ENCODE peak calls at places on chromosomes 12 and 14, in six cellular contexts. One of them, this sample, is unnamed.

GRCh38 chr14:75259510-75259855 is 19.1 kb upstream of the FOS start:
- DNase-seq in RWPE1: no peak
- DNase-seq in fibroblast of pulmonary artery: no peak
- DNase-seq in tibial artery: no peak
- DNase-seq in epithelial cell of esophagus: no peak
- DNase-seq in HFFc6: peak
- DNase-seq in this sample: no peak

GRCh38 chr12:80226576-80226975 is 127.2 kb downstream of the OTOGL start:
- DNase-seq in HFFc6: peak
- DNase-seq in RWPE1: peak
- DNase-seq in tibial artery: no peak
- DNase-seq in fibroblast of pulmonary artery: peak
- DNase-seq in epithelial cell of esophagus: peak
- DNase-seq in this sample: peak

GRCh38 chr14:97166497-97166896 is 369.3 kb downstream of the VRK1 start:
- DNase-seq in HFFc6: no peak
- DNase-seq in RWPE1: no peak
- DNase-seq in fibroblast of pulmonary artery: no peak
- DNase-seq in tibial artery: no peak
- DNase-seq in epithelial cell of esophagus: no peak
- DNase-seq in this sample: no peak

GRCh38 chr12:12537421-12537820 is 25.2 kb downstream of the DUSP16 start:
- DNase-seq in RWPE1: no peak
- DNase-seq in fibroblast of pulmonary artery: no peak
- DNase-seq in tibial artery: no peak
- DNase-seq in epithelial cell of esophagus: no peak
- DNase-seq in HFFc6: no peak
- DNase-seq in this sample: no peak

GRCh38 chr12:85575115-85576096 is 260.8 kb downstream of the RASSF9 start:
- DNase-seq in fibroblast of pulmonary artery: peak
- DNase-seq in HFFc6: peak
- DNase-seq in epithelial cell of esophagus: peak
- DNase-seq in tibial artery: no peak
- DNase-seq in RWPE1: peak
- DNase-seq in this sample: peak

GRCh38 chr12:6469092-6469491 is 1.4 kb downstream of the VAMP1 start:
- DNase-seq in epithelial cell of esophagus: no peak
- DNase-seq in RWPE1: no peak
- DNase-seq in tibial artery: no peak
- DNase-seq in fibroblast of pulmonary artery: no peak
- DNase-seq in HFFc6: no peak
- DNase-seq in this sample: no peak

GRCh38 chr12:80183939-80184338 is 84.6 kb downstream of the OTOGL start:
- DNase-seq in RWPE1: no peak
- DNase-seq in epithelial cell of esophagus: peak
- DNase-seq in HFFc6: peak
- DNase-seq in fibroblast of pulmonary artery: no peak
- DNase-seq in tibial artery: no peak
- DNase-seq in this sample: peak

GRCh38 chr14:102749833-102750775 is 27.1 kb upstream of the TRAF3 start:
- DNase-seq in HFFc6: no peak
- DNase-seq in epithelial cell of esophagus: no peak
- DNase-seq in RWPE1: no peak
- DNase-seq in tibial artery: no peak
- DNase-seq in fibroblast of pulmonary artery: no peak
- DNase-seq in this sample: no peak

GRCh38 chr12:124565071-124565491 is 2.3 kb downstream of the NCOR2 start:
- DNase-seq in HFFc6: no peak
- DNase-seq in fibroblast of pulmonary artery: no peak
- DNase-seq in RWPE1: no peak
- DNase-seq in tibial artery: peak
- DNase-seq in epithelial cell of esophagus: peak
- DNase-seq in this sample: no peak

GRCh38 chr12:5870183-5870582 is 74.9 kb downstream of the ANO2 start:
- DNase-seq in tibial artery: no peak
- DNase-seq in RWPE1: no peak
- DNase-seq in epithelial cell of esophagus: no peak
- DNase-seq in fibroblast of pulmonary artery: no peak
- DNase-seq in HFFc6: no peak
- DNase-seq in this sample: no peak

GRCh38 chr12:27814851-27815591 is 35.0 kb upstream of the MANSC4 start:
- DNase-seq in epithelial cell of esophagus: no peak
- DNase-seq in HFFc6: peak
- DNase-seq in tibial artery: no peak
- DNase-seq in fibroblast of pulmonary artery: peak
- DNase-seq in RWPE1: no peak
- DNase-seq in this sample: no peak

GRCh38 chr12:121794532-121795028 is 1.1 kb upstream of the RHOF start:
- DNase-seq in RWPE1: no peak
- DNase-seq in tibial artery: no peak
- DNase-seq in epithelial cell of esophagus: no peak
- DNase-seq in HFFc6: no peak
- DNase-seq in fibroblast of pulmonary artery: no peak
- DNase-seq in this sample: no peak

GRCh38 chr14:103712633-103713247 is 2.5 kb downstream of the XRCC3 start:
- DNase-seq in fibroblast of pulmonary artery: no peak
- DNase-seq in RWPE1: no peak
- DNase-seq in epithelial cell of esophagus: peak
- DNase-seq in tibial artery: no peak
- DNase-seq in HFFc6: no peak
- DNase-seq in this sample: no peak

GRCh38 chr12:48340891-48341290 is 9.8 kb downstream of the ZNF641 start:
- DNase-seq in tibial artery: no peak
- DNase-seq in RWPE1: no peak
- DNase-seq in epithelial cell of esophagus: no peak
- DNase-seq in fibroblast of pulmonary artery: peak
- DNase-seq in HFFc6: no peak
- DNase-seq in this sample: no peak

GRCh38 chr12:48334807-48335206 is 15.9 kb downstream of the ZNF641 start:
- DNase-seq in fibroblast of pulmonary artery: no peak
- DNase-seq in tibial artery: no peak
- DNase-seq in HFFc6: no peak
- DNase-seq in epithelial cell of esophagus: no peak
- DNase-seq in RWPE1: no peak
- DNase-seq in this sample: no peak

GRCh38 chr12:48331389-48331788 is 19.3 kb downstream of the ZNF641 start:
- DNase-seq in RWPE1: no peak
- DNase-seq in fibroblast of pulmonary artery: no peak
- DNase-seq in tibial artery: no peak
- DNase-seq in epithelial cell of esophagus: peak
- DNase-seq in HFFc6: no peak
- DNase-seq in this sample: no peak

GRCh38 chr12:48336066-48336465 is 14.7 kb downstream of the ZNF641 start:
- DNase-seq in epithelial cell of esophagus: no peak
- DNase-seq in tibial artery: no peak
- DNase-seq in HFFc6: no peak
- DNase-seq in RWPE1: no peak
- DNase-seq in fibroblast of pulmonary artery: no peak
- DNase-seq in this sample: no peak

GRCh38 chr12:48336564-48336963 is 14.2 kb downstream of the ZNF641 start:
- DNase-seq in HFFc6: no peak
- DNase-seq in fibroblast of pulmonary artery: peak
- DNase-seq in RWPE1: no peak
- DNase-seq in epithelial cell of esophagus: peak
- DNase-seq in tibial artery: no peak
- DNase-seq in this sample: peak
- TF ChIP-seq CTCF in HFFc6: peak
- TF ChIP-seq CTCF in fibroblast of pulmonary artery: peak
- TF ChIP-seq CTCF in RWPE1: no peak
- TF ChIP-seq CTCF in epithelial cell of esophagus: peak
- TF ChIP-seq CTCF in tibial artery: no peak
- TF ChIP-seq CTCF in this sample: no peak

DNA sequence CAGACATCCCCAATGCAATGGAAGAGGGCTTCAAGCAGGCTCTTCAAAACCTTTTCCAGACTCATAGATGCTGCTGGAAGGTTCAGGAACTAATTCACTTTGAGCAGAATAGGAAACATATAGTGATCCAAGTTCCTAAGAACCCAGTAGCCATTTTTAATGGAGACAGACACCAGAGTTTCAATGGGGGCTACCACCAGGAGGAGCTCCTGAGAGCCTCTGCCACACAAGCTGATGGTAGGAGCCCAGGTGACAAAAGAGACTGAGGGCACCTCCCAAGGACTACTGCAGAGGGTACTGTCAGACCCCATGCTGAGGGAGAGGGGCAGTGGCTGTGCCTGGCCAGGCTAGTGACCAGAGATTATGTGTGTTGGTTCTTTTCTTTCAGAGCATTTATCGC is 45.9 kb downstream of the IFNG start:
- DNase-seq in fibroblast of pulmonary artery: no peak
- DNase-seq in HFFc6: no peak
- DNase-seq in tibial artery: no peak
- DNase-seq in epithelial cell of esophagus: peak
- DNase-seq in RWPE1: no peak
- DNase-seq in this sample: peak
- TF ChIP-seq CTCF in fibroblast of pulmonary artery: peak
- TF ChIP-seq CTCF in HFFc6: peak
- TF ChIP-seq CTCF in tibial artery: no peak
- TF ChIP-seq CTCF in epithelial cell of esophagus: peak
- TF ChIP-seq CTCF in RWPE1: no peak
- TF ChIP-seq CTCF in this sample: no peak

GRCh38 chr14:89417469-89418225 is 614 bp upstream of the FOXN3 start:
- DNase-seq in epithelial cell of esophagus: peak
- DNase-seq in tibial artery: peak
- DNase-seq in RWPE1: no peak
- DNase-seq in fibroblast of pulmonary artery: peak
- DNase-seq in HFFc6: peak
- DNase-seq in this sample: peak
- TF ChIP-seq CTCF in epithelial cell of esophagus: peak
- TF ChIP-seq CTCF in tibial artery: peak
- TF ChIP-seq CTCF in RWPE1: peak
- TF ChIP-seq CTCF in fibroblast of pulmonary artery: peak
- TF ChIP-seq CTCF in HFFc6: peak
- TF ChIP-seq CTCF in this sample: peak

DNA sequence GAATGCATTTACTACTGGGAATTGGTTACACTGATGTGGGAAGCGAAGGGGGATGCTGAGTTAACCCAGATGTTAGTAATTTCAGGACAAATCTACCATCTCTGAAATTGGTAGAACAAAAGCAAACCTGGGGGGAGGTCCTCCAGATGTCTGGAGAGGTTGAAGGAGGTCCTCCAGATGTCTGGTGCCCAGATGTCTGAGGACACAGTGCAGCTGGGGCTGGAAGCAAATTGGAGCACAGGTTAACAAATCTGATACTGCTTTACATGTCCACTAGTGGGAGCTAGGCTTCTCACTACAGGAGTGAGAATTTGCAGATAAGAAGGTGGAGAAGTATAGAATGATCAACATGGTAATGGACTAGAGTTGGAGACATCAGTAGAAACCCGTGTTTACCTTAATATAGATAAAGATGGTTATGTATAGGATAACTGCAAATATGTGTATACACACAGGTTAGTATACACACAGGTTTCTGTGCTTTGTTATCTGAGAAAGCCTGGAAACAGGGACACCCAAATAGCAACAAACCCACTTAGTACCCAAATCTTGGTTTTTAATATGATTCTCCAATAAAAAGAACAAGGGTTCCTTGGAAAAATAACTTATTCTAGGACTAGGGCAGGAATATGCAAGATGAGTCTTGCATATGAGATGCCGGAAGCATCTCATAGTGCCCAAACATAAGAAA is 162.5 kb downstream of the C12orf50 start:
- DNase-seq in HFFc6: no peak
- DNase-seq in fibroblast of pulmonary artery: peak
- DNase-seq in RWPE1: peak
- DNase-seq in epithelial cell of esophagus: peak
- DNase-seq in tibial artery: no peak
- DNase-seq in this sample: peak
- TF ChIP-seq CTCF in HFFc6: peak
- TF ChIP-seq CTCF in fibroblast of pulmonary artery: peak
- TF ChIP-seq CTCF in RWPE1: no peak
- TF ChIP-seq CTCF in epithelial cell of esophagus: peak
- TF ChIP-seq CTCF in tibial artery: no peak
- TF ChIP-seq CTCF in this sample: peak

GRCh38 chr12:76158518-76159321 is 74.2 kb upstream of the NAP1L1 start:
- DNase-seq in fibroblast of pulmonary artery: peak
- DNase-seq in tibial artery: no peak
- DNase-seq in RWPE1: no peak
- DNase-seq in epithelial cell of esophagus: peak
- DNase-seq in HFFc6: peak
- DNase-seq in this sample: peak
- TF ChIP-seq CTCF in fibroblast of pulmonary artery: peak
- TF ChIP-seq CTCF in tibial artery: peak
- TF ChIP-seq CTCF in RWPE1: no peak
- TF ChIP-seq CTCF in epithelial cell of esophagus: peak
- TF ChIP-seq CTCF in HFFc6: peak
- TF ChIP-seq CTCF in this sample: peak

GRCh38 chr12:109463776-109464175 is 13.3 kb downstream of the KCTD10 start:
- DNase-seq in tibial artery: no peak
- DNase-seq in HFFc6: no peak
- DNase-seq in RWPE1: no peak
- DNase-seq in epithelial cell of esophagus: no peak
- DNase-seq in fibroblast of pulmonary artery: peak
- DNase-seq in this sample: no peak

GRCh38 chr12:109461846-109462766 is 15.0 kb downstream of the KCTD10 start:
- DNase-seq in RWPE1: peak
- DNase-seq in epithelial cell of esophagus: peak
- DNase-seq in fibroblast of pulmonary artery: peak
- DNase-seq in tibial artery: peak
- DNase-seq in HFFc6: peak
- DNase-seq in this sample: peak

GRCh38 chr12:109464642-109465351 is 12.3 kb downstream of the KCTD10 start:
- DNase-seq in tibial artery: no peak
- DNase-seq in epithelial cell of esophagus: no peak
- DNase-seq in RWPE1: no peak
- DNase-seq in HFFc6: no peak
- DNase-seq in fibroblast of pulmonary artery: peak
- DNase-seq in this sample: peak

GRCh38 chr12:109461049-109461845 is 15.9 kb downstream of the KCTD10 start:
- DNase-seq in epithelial cell of esophagus: no peak
- DNase-seq in fibroblast of pulmonary artery: peak
- DNase-seq in RWPE1: no peak
- DNase-seq in HFFc6: no peak
- DNase-seq in tibial artery: peak
- DNase-seq in this sample: no peak

DNA sequence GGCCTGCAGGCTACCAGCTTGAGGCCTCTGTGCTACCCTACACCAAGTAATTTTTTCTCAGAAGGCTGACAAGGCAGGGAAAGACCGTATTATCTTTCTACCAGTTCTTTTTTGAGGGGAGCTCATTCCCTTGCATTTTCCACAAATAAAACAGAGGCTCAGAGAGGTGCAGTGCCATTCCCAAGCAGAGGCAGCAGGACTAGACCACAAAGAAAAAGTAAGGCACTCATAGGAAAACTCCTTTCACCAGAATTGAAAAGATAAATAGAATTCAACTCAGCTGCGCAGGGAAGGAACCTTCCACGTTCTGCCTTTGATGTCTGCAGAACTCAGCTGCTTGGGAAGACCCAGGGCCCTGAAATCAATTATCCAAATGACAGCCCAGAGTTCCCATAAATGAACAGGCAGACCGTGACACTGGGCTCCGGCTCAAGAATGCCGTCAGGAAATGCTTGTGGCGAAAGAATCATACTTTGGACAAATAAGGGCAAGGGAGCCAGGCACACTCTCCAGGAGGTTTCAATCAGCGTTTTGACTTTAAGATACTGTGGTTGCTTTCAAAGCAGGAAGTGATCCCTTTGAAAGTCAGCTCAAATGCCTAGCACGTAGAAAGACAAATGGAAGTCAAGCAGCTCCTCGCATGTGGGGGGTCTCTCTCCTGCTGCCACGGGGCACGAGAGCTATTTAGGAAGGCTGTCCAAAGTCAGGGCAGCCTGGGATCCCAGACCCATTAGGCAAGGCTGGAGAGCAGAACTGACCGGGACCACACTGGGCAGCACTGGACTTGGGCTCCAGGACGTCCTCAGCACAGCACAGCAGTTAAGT is 14.0 kb downstream of the KCTD10 start:
- DNase-seq in fibroblast of pulmonary artery: peak
- DNase-seq in RWPE1: peak
- DNase-seq in epithelial cell of esophagus: peak
- DNase-seq in tibial artery: peak
- DNase-seq in HFFc6: peak
- DNase-seq in this sample: peak
- TF ChIP-seq CTCF in fibroblast of pulmonary artery: no peak
- TF ChIP-seq CTCF in RWPE1: no peak
- TF ChIP-seq CTCF in epithelial cell of esophagus: no peak
- TF ChIP-seq CTCF in tibial artery: no peak
- TF ChIP-seq CTCF in HFFc6: no peak
- TF ChIP-seq CTCF in this sample: no peak

This sample was measured in MCF 10A.